ENCODE peak calls at places on chromosomes 3 and 15, in seven cellular contexts. G, J, H, S, T, N and R are unnamed samples.

GRCh38 chr3:55157736-55158135 is 229.9 kb upstream of the LRTM1 start:
- DNase-seq in G (no peak), J (no peak), H (no peak), S (no peak), T (no peak), N (no peak), R (peak)

GRCh38 chr15:31840849-31841476 is 189.4 kb upstream of the CHRNA7 start:
- DNase-seq in G (no peak), J (no peak), H (no peak), S (no peak), T (no peak), N (no peak), R (no peak)

GRCh38 chr3:172707967-172708366 is 2.9 kb downstream of the NCEH1 start:
- DNase-seq in G (no peak), J (no peak), H (no peak), S (no peak), T (no peak), N (no peak), R (peak)

GRCh38 chr3:111594205-111594604 is 941 bp downstream of the ZBED2 start:
- DNase-seq in G (no peak), J (no peak), H (no peak), S (no peak), T (no peak), N (no peak), R (peak)

GRCh38 chr15:25509697-25510096 is 70.9 kb upstream of the UBE3A start:
- DNase-seq in G (no peak), J (no peak), H (no peak), S (no peak), T (no peak), N (no peak), R (no peak)

GRCh38 chr3:49723301-49723630 is 485 bp downstream of the GMPPB start:
- DNase-seq in G (peak), J (peak), H (no peak), S (no peak), T (peak), N (no peak), R (peak)

GRCh38 chr15:90149609-90150340 is 47.5 kb upstream of the IDH2 start:
- DNase-seq in G (no peak), J (no peak), H (no peak), S (no peak), T (no peak), N (no peak), R (no peak)

GRCh38 chr3:54784021-54784420 is 143.8 kb downstream of the LRTM1 start:
- DNase-seq in G (no peak), J (no peak), H (no peak), S (no peak), T (no peak), N (no peak), R (no peak)

GRCh38 chr3:105722943-105723556 is 145.8 kb downstream of the CBLB start:
- DNase-seq in G (no peak), J (no peak), H (no peak), S (peak), T (no peak), N (no peak), R (no peak)

GRCh38 chr3:177574232-177574856 is 377.1 kb upstream of the TBL1XR1 start:
- DNase-seq in G (peak), J (no peak), H (peak), S (no peak), T (no peak), N (no peak), R (peak)
- TF ChIP-seq CEBPB in G (no peak), J (no peak), H (no peak), S (no peak), T (no peak), N (no peak), R (no peak)

GRCh38 chr3:71972031-71972430 is 187.1 kb upstream of the PROK2 start:
- DNase-seq in G (no peak), J (no peak), H (no peak), S (no peak), T (no peak), N (no peak), R (no peak)
- TF ChIP-seq CEBPB in G (no peak), J (no peak), H (no peak), S (no peak), T (no peak), N (no peak), R (no peak)

DNA sequence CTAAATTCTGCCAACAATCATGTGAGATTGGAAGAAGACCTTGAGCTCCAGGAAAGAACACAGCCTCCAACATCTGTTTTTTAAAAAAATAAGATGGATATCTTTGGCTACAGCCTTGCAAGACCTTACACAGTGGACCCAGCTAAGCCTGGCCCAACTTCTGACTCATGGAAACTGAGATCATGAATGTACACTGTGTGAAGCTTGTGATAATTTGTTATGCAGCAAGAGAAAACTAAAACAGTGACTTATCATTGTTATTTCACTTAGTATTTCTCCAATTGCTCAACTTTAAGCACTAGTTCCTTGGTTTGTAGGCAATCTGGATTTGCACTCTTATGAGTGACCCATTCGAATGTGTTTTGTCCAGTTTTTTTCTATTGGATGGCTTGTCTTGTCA is 29.3 kb downstream of the SHQ1 start:
- DNase-seq in G (no peak), J (no peak), H (no peak), S (no peak), T (no peak), N (no peak), R (peak)
- TF ChIP-seq CEBPB in G (no peak), J (no peak), H (no peak), S (no peak), T (no peak), N (no peak), R (peak)

GRCh38 chr15:33500432-33500831 is 189.7 kb downstream of the RYR3 start:
- DNase-seq in G (no peak), J (no peak), H (no peak), S (no peak), T (no peak), N (no peak), R (no peak)
- TF ChIP-seq CEBPB in G (no peak), J (no peak), H (no peak), S (no peak), T (no peak), N (no peak), R (no peak)

GRCh38 chr15:77748078-77749064 is 115.7 kb upstream of the LINGO1 start:
- DNase-seq in G (peak), J (peak), H (peak), S (no peak), T (peak), N (no peak), R (no peak)
- TF ChIP-seq CEBPB in G (no peak), J (no peak), H (no peak), S (no peak), T (no peak), N (no peak), R (no peak)

GRCh38 chr15:64249406-64249805 is 86.6 kb upstream of the PPIB start:
- DNase-seq in G (no peak), J (no peak), H (no peak), S (no peak), T (no peak), N (no peak), R (no peak)
- TF ChIP-seq CEBPB in G (no peak), J (no peak), H (no peak), S (no peak), T (no peak), N (no peak), R (no peak)

DNA sequence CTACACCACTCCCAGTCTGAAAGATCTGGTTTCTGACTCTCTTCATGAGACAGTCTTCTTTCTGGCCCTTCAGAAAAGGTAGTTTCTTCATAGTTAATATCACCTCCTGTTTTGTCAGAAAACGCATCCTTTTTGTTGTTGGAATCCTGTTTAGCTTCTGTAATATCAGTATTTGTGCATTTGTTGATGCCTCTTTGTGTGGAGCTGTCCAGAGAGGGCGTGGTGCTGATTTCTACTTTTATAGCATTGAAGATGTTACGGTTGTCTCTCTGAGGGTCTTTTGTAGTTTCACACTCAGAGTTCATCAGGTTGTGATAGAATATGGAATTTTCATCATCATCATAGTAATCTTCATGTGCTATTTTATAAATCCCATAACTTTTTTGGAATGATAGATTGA is 8.9 kb downstream of the GPR149 start:
- DNase-seq in G (no peak), J (no peak), H (no peak), S (no peak), T (no peak), N (peak), R (no peak)
- TF ChIP-seq CEBPB in G (no peak), J (no peak), H (no peak), S (no peak), T (no peak), N (no peak), R (no peak)